ENCODE peak calls at places on chromosome 6, in five cellular contexts. V, N, S, Z and P are unnamed samples.

GRCh38 chr6:52994789-52995078 is 350 bp downstream of the GSTA4 start:
- DNase-seq in V (peak), N (no peak), S (peak), Z (no peak), P (peak)

GRCh38 chr6:146972526-146972925 is 231.7 kb upstream of the STXBP5 start:
- DNase-seq in V (no peak), N (no peak), S (no peak), Z (no peak), P (no peak)

GRCh38 chr6:17418281-17419188 is 25.1 kb downstream of the CAP2 start:
- DNase-seq in V (no peak), N (no peak), S (peak), Z (no peak), P (peak)

GRCh38 chr6:40516429-40516828 is 70.7 kb downstream of the LRFN2 start:
- DNase-seq in V (no peak), N (no peak), S (no peak), Z (no peak), P (no peak)

GRCh38 chr6:79048611-79049010 is 29.4 kb downstream of the PHIP start:
- DNase-seq in V (no peak), N (no peak), S (peak), Z (no peak), P (no peak)

GRCh38 chr6:137423444-137424168 is 70.6 kb downstream of the OLIG3 start:
- DNase-seq in V (no peak), N (no peak), S (no peak), Z (no peak), P (no peak)

GRCh38 chr6:155171747-155172191 is 92.0 kb upstream of the CLDN20 start:
- DNase-seq in V (no peak), N (no peak), S (peak), Z (no peak), P (no peak)

GRCh38 chr6:36809933-36810844 is 29.1 kb downstream of the CPNE5 start:
- DNase-seq in V (no peak), N (no peak), S (no peak), Z (no peak), P (no peak)

GRCh38 chr6:143058987-143059386 is 1.7 kb upstream of the AIG1 start:
- DNase-seq in V (peak), N (no peak), S (no peak), Z (no peak), P (no peak)

GRCh38 chr6:40436685-40437604 is 150.2 kb downstream of the LRFN2 start:
- DNase-seq in V (no peak), N (no peak), S (no peak), Z (no peak), P (no peak)

GRCh38 chr6:10478187-10479040 is 42.7 kb upstream of the GCNT2 start:
- DNase-seq in V (no peak), N (peak), S (peak), Z (no peak), P (no peak)

GRCh38 chr6:44730771-44731391 is 343.4 kb downstream of the CDC5L start:
- DNase-seq in V (no peak), N (no peak), S (no peak), Z (no peak), P (peak)

GRCh38 chr6:168309183-168309582 is 10.4 kb downstream of the DACT2 start:
- DNase-seq in V (no peak), N (no peak), S (no peak), Z (no peak), P (no peak)

GRCh38 chr6:117681321-117681720 is 6.1 kb downstream of the NUS1 start:
- DNase-seq in V (no peak), N (no peak), S (peak), Z (no peak), P (no peak)

GRCh38 chr6:126444874-126445273 is 105.0 kb downstream of the CENPW start:
- DNase-seq in V (no peak), N (no peak), S (no peak), Z (no peak), P (no peak)

GRCh38 chr6:115667478-115667996 is 393.2 kb downstream of the FRK start:
- DNase-seq in V (no peak), N (no peak), S (no peak), Z (no peak), P (no peak)

DNA sequence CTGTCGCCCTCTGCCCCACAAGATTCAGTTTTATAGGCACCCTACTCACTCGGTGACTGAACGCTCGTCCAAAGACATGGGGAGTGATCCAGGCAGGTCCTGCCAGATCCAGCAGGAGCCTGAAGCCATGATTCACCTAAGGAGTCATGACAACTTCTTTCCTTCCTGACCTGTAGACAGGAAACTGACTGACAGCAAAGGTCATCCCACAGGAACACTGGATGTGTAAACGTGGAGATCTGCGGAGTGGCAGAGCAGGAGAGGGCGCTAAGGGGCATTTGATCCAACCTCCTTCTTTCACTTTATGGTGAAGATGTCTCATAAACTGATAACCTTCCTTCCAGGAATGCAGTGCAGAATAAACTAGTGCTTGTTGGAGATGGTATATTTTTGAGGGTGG is 192.2 kb downstream of the GJA10 start:
- DNase-seq in V (no peak), N (no peak), S (no peak), Z (no peak), P (no peak)
- TF ChIP-seq CTCF in V (no peak), N (no peak), S (no peak), Z (no peak), P (no peak)

DNA sequence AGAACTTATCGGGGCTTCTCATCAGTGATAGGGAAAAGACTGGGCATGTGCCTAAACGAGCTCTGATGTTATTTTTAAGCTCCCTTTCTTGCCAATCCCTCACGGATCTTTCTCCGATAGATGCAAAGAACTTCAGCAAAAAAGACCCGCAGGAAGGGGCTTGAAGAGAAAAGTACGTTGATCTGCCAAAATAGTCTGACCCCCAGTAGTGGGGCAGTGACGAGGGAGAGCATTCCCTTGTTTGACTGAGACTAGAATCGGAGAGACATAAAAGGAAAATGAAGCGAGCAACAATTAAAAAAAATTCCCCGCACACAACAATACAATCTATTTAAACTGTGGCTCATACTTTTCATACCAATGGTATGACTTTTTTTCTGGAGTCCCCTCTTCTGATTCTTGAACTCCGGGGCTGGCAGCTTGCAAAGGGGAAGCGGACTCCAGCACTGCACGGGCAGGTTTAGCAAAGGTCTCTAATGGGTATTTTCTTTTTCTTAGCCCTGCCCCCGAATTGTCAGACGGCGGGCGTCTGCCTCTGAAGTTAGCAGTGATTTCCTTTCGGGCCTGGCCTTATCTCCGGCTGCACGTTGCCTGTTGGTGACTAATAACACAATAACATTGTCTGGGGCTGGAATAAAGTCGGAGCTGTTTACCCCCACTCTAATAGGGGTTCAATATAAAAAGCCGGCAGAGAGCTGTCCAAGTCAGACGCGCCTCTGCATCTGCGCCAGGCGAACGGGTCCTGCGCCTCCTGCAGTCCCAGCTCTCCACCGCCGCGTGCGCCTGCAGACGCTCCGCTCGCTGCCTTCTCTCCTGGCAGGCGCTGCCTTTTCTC is at the start of gene EDN1:
- DNase-seq in V (peak), N (peak), S (peak), Z (peak), P (peak)
- TF ChIP-seq CTCF in V (peak), N (peak), S (peak), Z (peak), P (peak)

GRCh38 chr6:100460650-100461204 is 4.0 kb downstream of the SIM1 start:
- DNase-seq in V (no peak), N (no peak), S (no peak), Z (no peak), P (no peak)
- TF ChIP-seq CTCF in V (no peak), N (peak), S (peak), Z (no peak), P (peak)

GRCh38 chr6:32431142-32431541 is 8.5 kb upstream of the HLA-DRA start:
- DNase-seq in V (no peak), N (no peak), S (no peak), Z (no peak), P (no peak)

GRCh38 chr6:32427934-32428474 is 11.7 kb upstream of the HLA-DRA start:
- DNase-seq in V (no peak), N (no peak), S (no peak), Z (no peak), P (no peak)

GRCh38 chr6:32427218-32427617 is 12.5 kb upstream of the HLA-DRA start:
- DNase-seq in V (no peak), N (no peak), S (no peak), Z (no peak), P (no peak)

GRCh38 chr6:32430179-32430578 is 9.5 kb upstream of the HLA-DRA start:
- DNase-seq in V (no peak), N (no peak), S (no peak), Z (no peak), P (no peak)

DNA sequence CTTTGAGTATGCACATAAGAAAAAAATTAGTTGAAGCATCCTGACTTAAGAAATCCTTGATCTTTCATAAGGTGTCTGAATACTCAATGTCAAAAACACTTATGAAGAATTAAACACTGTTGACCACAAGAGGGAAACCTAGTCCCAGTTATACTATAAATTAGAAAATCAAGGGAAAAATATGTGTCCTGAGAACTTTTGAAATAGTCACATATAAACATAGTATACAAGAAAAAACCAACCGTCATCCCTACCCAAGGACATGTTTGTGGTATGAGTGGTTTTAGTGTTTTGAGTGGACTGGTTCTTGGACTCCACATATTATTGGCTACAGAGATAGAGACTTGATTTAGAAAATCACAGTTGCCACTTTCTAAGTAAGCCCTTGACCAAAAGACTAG is 7.6 kb upstream of the HLA-DRA start:
- DNase-seq in V (no peak), N (peak), S (peak), Z (no peak), P (no peak)
- TF ChIP-seq CTCF in V (peak), N (peak), S (peak), Z (peak), P (peak)

GRCh38 chr6:75863001-75863400 is 114.0 kb downstream of the MYO6 start:
- DNase-seq in V (no peak), N (no peak), S (no peak), Z (no peak), P (no peak)

GRCh38 chr6:75863784-75864183 is 114.7 kb downstream of the MYO6 start:
- DNase-seq in V (no peak), N (no peak), S (no peak), Z (no peak), P (no peak)
- TF ChIP-seq CTCF in V (no peak), N (no peak), S (no peak), Z (no peak), P (no peak)

GRCh38 chr6:72250664-72251063 is 364.3 kb downstream of the RIMS1 start:
- DNase-seq in V (no peak), N (no peak), S (peak), Z (no peak), P (no peak)
- TF ChIP-seq CTCF in V (no peak), N (no peak), S (no peak), Z (no peak), P (no peak)